ENCODE peak calls at places on chromosome 6, in five cellular contexts. Y is Daoy, T is fibroblast of lung, Z is HEK293T, B is AG09319. E is an unnamed sample.

GRCh38 chr6:137094411-137095008 is 49.7 kb upstream of the IL20RA start:
- DNase-seq in Y (peak; percentile 63), T (peak; percentile 82), Z (peak; percentile 64), B (peak; percentile 38), E (peak; percentile 59)

GRCh38 chr6:117326396-117326795 is 61.0 kb downstream of the VGLL2 start:
- DNase-seq in Y (peak; percentile 69), T (no peak), B (no peak), Z (no peak), E (no peak)

GRCh38 chr6:44117397-44118128 is 9.7 kb downstream of the MRPL14 start:
- DNase-seq in Z (no peak), B (no peak), Y (peak; percentile 13), T (no peak), E (no peak)

GRCh38 chr6:16471898-16472297 is 233.5 kb downstream of the GMPR start:
- DNase-seq in Z (no peak), B (no peak), T (no peak), Y (no peak), E (no peak)

GRCh38 chr6:139126255-139126654 is 8.6 kb upstream of the HECA start:
- DNase-seq in Z (no peak), B (peak; percentile 80), T (peak; percentile 89), Y (peak; percentile 62), E (no peak)

GRCh38 chr6:163311830-163312229 is 102.7 kb upstream of the QKI start:
- DNase-seq in B (no peak), T (no peak), Y (peak; percentile 87), Z (no peak), E (no peak)

GRCh38 chr6:106508836-106509235 is 120.5 kb downstream of the RTN4IP1 start:
- DNase-seq in Z (no peak), T (peak; percentile 94), Y (no peak), B (no peak), E (no peak)

GRCh38 chr6:106823732-106824351 is 150.7 kb downstream of the CD24 start:
- DNase-seq in Y (no peak), B (no peak), Z (no peak), T (no peak), E (no peak)

GRCh38 chr6:2581611-2582010 is 169.1 kb downstream of the MYLK4 start:
- DNase-seq in T (no peak), Y (no peak), B (no peak), Z (no peak), E (no peak)